ENCODE peak calls at places on chromosomes 2 and 18, in five cellular contexts. One of them, this sample, is unnamed.

GRCh38 chr2:189045836-189046235 is 71.7 kb downstream of the COL3A1 start:
- DNase-seq in fibroblast of villous mesenchyme: no peak
- DNase-seq in T-cell: no peak
- DNase-seq in right cardiac atrium: no peak
- DNase-seq in kidney glomerular epithelial cell: no peak
- DNase-seq in this sample: no peak

GRCh38 chr2:176188218-176188968 is at the start of gene HOXD1:
- DNase-seq in fibroblast of villous mesenchyme: no peak
- DNase-seq in T-cell: no peak
- DNase-seq in right cardiac atrium: peak; percentile 60
- DNase-seq in kidney glomerular epithelial cell: peak; percentile 28
- DNase-seq in this sample: no peak

GRCh38 chr18:65846107-65846506 is 95.3 kb downstream of the CDH7 start:
- DNase-seq in fibroblast of villous mesenchyme: no peak
- DNase-seq in T-cell: no peak
- DNase-seq in right cardiac atrium: no peak
- DNase-seq in kidney glomerular epithelial cell: no peak
- DNase-seq in this sample: no peak

GRCh38 chr2:28055325-28055970 is 164.9 kb downstream of the BABAM2 start:
- DNase-seq in fibroblast of villous mesenchyme: peak; percentile 28
- DNase-seq in T-cell: no peak
- DNase-seq in right cardiac atrium: no peak
- DNase-seq in kidney glomerular epithelial cell: no peak
- DNase-seq in this sample: no peak

GRCh38 chr2:212328712-212329496 is 209.7 kb downstream of the ERBB4 start:
- DNase-seq in fibroblast of villous mesenchyme: no peak
- DNase-seq in T-cell: no peak
- DNase-seq in right cardiac atrium: no peak
- DNase-seq in kidney glomerular epithelial cell: no peak
- DNase-seq in this sample: no peak

GRCh38 chr18:1618364-1618763 is 713.7 kb downstream of the ADCYAP1 start:
- DNase-seq in fibroblast of villous mesenchyme: no peak
- DNase-seq in T-cell: no peak
- DNase-seq in right cardiac atrium: no peak
- DNase-seq in kidney glomerular epithelial cell: no peak
- DNase-seq in this sample: no peak

GRCh38 chr18:25262920-25263319 is 89.0 kb downstream of the ZNF521 start:
- DNase-seq in fibroblast of villous mesenchyme: no peak
- DNase-seq in T-cell: no peak
- DNase-seq in right cardiac atrium: no peak
- DNase-seq in kidney glomerular epithelial cell: no peak
- DNase-seq in this sample: no peak

GRCh38 chr2:30466216-30466615 is 19.2 kb downstream of the LCLAT1 start:
- DNase-seq in fibroblast of villous mesenchyme: no peak
- DNase-seq in T-cell: no peak
- DNase-seq in right cardiac atrium: no peak
- DNase-seq in kidney glomerular epithelial cell: no peak
- DNase-seq in this sample: no peak

GRCh38 chr18:70289351-70290330 is 796 bp downstream of the SOCS6 start:
- DNase-seq in fibroblast of villous mesenchyme: no peak
- DNase-seq in T-cell: no peak
- DNase-seq in right cardiac atrium: peak; percentile 74
- DNase-seq in kidney glomerular epithelial cell: no peak
- DNase-seq in this sample: no peak

GRCh38 chr2:189367343-189367742 is 73.9 kb upstream of the WDR75 start:
- DNase-seq in fibroblast of villous mesenchyme: no peak
- DNase-seq in T-cell: no peak
- DNase-seq in right cardiac atrium: no peak
- DNase-seq in kidney glomerular epithelial cell: no peak
- DNase-seq in this sample: no peak